ENCODE peak calls at places on chromosome X, in four cellular contexts. A, M, V and T are unnamed samples.

GRCh38 chrX:31981546-31982062 is 909.8 kb upstream of the FTHL17 start:
- DNase-seq in M (no peak), A (no peak), V (no peak), T (no peak)

GRCh38 chrX:154013614-154014360 is 5.9 kb downstream of the IRAK1 start:
- DNase-seq in A (peak; percentile 43), V (no peak), M (no peak), T (no peak)

GRCh38 chrX:153469811-153470410 is 465 bp downstream of the HAUS7 start:
- DNase-seq in M (peak; percentile 8), A (peak; percentile 40), V (no peak), T (no peak)

GRCh38 chrX:74578137-74578536 is 36.3 kb downstream of the RLIM start:
- DNase-seq in A (no peak), M (no peak), V (no peak), T (no peak)

GRCh38 chrX:153441981-153442380 is 3.9 kb downstream of the TREX2 start:
- DNase-seq in M (peak; percentile 86), A (no peak), V (no peak), T (no peak)

GRCh38 chrX:87578978-87579377 is 61.4 kb downstream of the KLHL4 start:
- DNase-seq in V (no peak), A (no peak), M (no peak), T (no peak)

GRCh38 chrX:13235930-13236329 is 83.9 kb downstream of the ATXN3L start:
- DNase-seq in M (no peak), A (no peak), V (no peak), T (no peak)

GRCh38 chrX:28549839-28550238 is 37.4 kb upstream of the IL1RAPL1 start:
- DNase-seq in A (no peak), M (no peak), V (no peak), T (no peak)

GRCh38 chrX:101550825-101551767 is 749 bp downstream of the ARMCX1 start:
- DNase-seq in M (peak; percentile 5), A (peak; percentile 46), V (peak; percentile 49), T (no peak)

GRCh38 chrX:16155586-16155985 is 11.7 kb upstream of the MAGEB17 start:
- DNase-seq in M (no peak), A (no peak), V (no peak), T (no peak)

GRCh38 chrX:55579115-55579514 is 44.1 kb upstream of the FOXR2 start:
- DNase-seq in M (no peak), A (no peak), V (no peak), T (no peak)

GRCh38 chrX:20237864-20238263 is 28.8 kb downstream of the RPS6KA3 start:
- DNase-seq in M (peak; percentile 55), V (no peak), A (no peak), T (no peak)

GRCh38 chrX:39705299-39705698 is 392.5 kb downstream of the BCOR start:
- DNase-seq in A (no peak), M (peak; percentile 80), V (peak; percentile 75), T (no peak)

GRCh38 chrX:68692651-68693050 is 45.2 kb downstream of the STARD8 start:
- DNase-seq in A (no peak), V (no peak), M (peak; percentile 23), T (no peak)

GRCh38 chrX:154378059-154378798 is 866 bp upstream of the EMD start:
- DNase-seq in V (peak; percentile 68), A (peak; percentile 16), M (peak; percentile 54), T (no peak)

GRCh38 chrX:47662144-47662657 is 3.2 kb upstream of the UXT start:
- DNase-seq in V (no peak), A (no peak), M (peak; percentile 80), T (peak; percentile 46)

GRCh38 chrX:127037179-127037578 is 217.7 kb downstream of the PRR32 start:
- DNase-seq in M (no peak), V (no peak), A (no peak), T (no peak)

DNA sequence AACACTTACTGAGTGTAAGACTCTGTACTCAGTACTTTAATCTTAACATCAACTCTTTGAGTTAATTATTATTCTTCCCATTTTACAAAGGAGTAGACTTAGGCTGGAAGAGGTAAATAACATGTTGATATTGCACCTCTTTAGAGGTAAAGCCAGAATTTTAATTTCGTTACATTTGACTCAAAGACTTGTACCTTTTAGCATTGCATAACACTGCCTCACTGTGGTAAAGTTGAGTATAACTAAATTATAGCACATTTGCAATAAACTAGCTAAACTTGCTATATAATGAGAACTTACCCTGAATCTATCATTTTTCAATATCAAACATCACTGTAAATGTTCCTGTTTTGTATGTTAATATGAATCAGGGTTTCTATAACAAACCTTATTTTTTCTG is 218.5 kb downstream of the PRR32 start:
- DNase-seq in M (peak; percentile 1), A (no peak), V (no peak), T (no peak)
- TF ChIP-seq CTCF in M (no peak), A (no peak), V (no peak), T (no peak)

GRCh38 chrX:150365953-150366911 is 3.1 kb downstream of the MAMLD1 start:
- DNase-seq in A (peak; percentile 46), V (peak; percentile 31), M (no peak), T (no peak)
- TF ChIP-seq CTCF in A (no peak), V (no peak), M (no peak), T (peak; percentile 32)

GRCh38 chrX:38326086-38326485 is 1.2 kb downstream of the RPGR start:
- DNase-seq in A (no peak), M (no peak), V (no peak), T (no peak)

GRCh38 chrX:38327775-38328081 is 419 bp upstream of the RPGR start:
- DNase-seq in M (no peak), V (no peak), A (no peak), T (no peak)

GRCh38 chrX:38332505-38332904 is 5.2 kb upstream of the RPGR start:
- DNase-seq in V (no peak), A (no peak), M (no peak), T (no peak)

GRCh38 chrX:38327007-38327774 is at the start of gene RPGR:
- DNase-seq in M (peak; percentile 78), A (peak; percentile 89), V (peak; percentile 92), T (peak; percentile 97)
- TF ChIP-seq CTCF in M (peak; percentile 91), A (peak; percentile 57), V (peak; percentile 56), T (peak; percentile 81)

GRCh38 chrX:46380148-46380752 is 165.0 kb downstream of the ZNF674 start:
- DNase-seq in M (no peak), V (no peak), A (no peak), T (no peak)

GRCh38 chrX:46383006-46383405 is 162.2 kb downstream of the ZNF674 start:
- DNase-seq in V (no peak), M (no peak), A (no peak), T (no peak)

GRCh38 chrX:46382595-46382994 is 162.6 kb downstream of the ZNF674 start:
- DNase-seq in V (no peak), A (no peak), M (no peak), T (peak; percentile 32)

GRCh38 chrX:46386511-46386910 is 158.7 kb downstream of the ZNF674 start:
- DNase-seq in M (no peak), V (no peak), A (no peak), T (no peak)

GRCh38 chrX:46381630-46382029 is 163.6 kb downstream of the ZNF674 start:
- DNase-seq in A (peak; percentile 38), M (peak; percentile 33), V (no peak), T (no peak)
- TF ChIP-seq CTCF in A (no peak), M (peak; percentile 50), V (no peak), T (peak; percentile 42)

GRCh38 chrX:135477576-135477975 is 42.9 kb upstream of the INTS6L start:
- DNase-seq in M (peak; percentile 65), A (peak; percentile 51), V (peak; percentile 76), T (no peak)
- TF ChIP-seq CTCF in M (peak; percentile 59), A (no peak), V (no peak), T (peak; percentile 54)